ENCODE peak calls at places on chromosomes 1 and 21, in nine cellular contexts. One of them, this sample, is unnamed.

GRCh38 chr1:157952601-157953000 is 40.8 kb upstream of the KIRREL1 start:
- DNase-seq in GM23338: no peak
- DNase-seq in neural progenitor cell: no peak
- DNase-seq in GM23248: no peak
- DNase-seq in MM.1S: no peak
- DNase-seq in PC-3: no peak
- DNase-seq in hepatocyte: no peak
- DNase-seq in SK-N-SH: no peak
- DNase-seq in HCT116: no peak
- DNase-seq in this sample: no peak

GRCh38 chr1:21251773-21252471 is 38.3 kb downstream of the ECE1 start:
- DNase-seq in GM23338: no peak
- DNase-seq in neural progenitor cell: no peak
- DNase-seq in GM23248: peak; percentile 99
- DNase-seq in MM.1S: no peak
- DNase-seq in PC-3: peak; percentile 96
- DNase-seq in hepatocyte: peak; percentile 94
- DNase-seq in SK-N-SH: no peak
- DNase-seq in HCT116: peak; percentile 62
- DNase-seq in this sample: no peak

GRCh38 chr1:230537456-230537855 is 104.8 kb upstream of the COG2 start:
- DNase-seq in GM23338: peak; percentile 90
- DNase-seq in neural progenitor cell: peak; percentile 53
- DNase-seq in GM23248: no peak
- DNase-seq in MM.1S: no peak
- DNase-seq in PC-3: no peak
- DNase-seq in hepatocyte: no peak
- DNase-seq in SK-N-SH: no peak
- DNase-seq in HCT116: no peak
- DNase-seq in this sample: no peak

GRCh38 chr1:192929606-192930005 is 120.8 kb downstream of the RGS2 start:
- DNase-seq in GM23338: no peak
- DNase-seq in neural progenitor cell: no peak
- DNase-seq in GM23248: no peak
- DNase-seq in MM.1S: no peak
- DNase-seq in PC-3: no peak
- DNase-seq in hepatocyte: no peak
- DNase-seq in SK-N-SH: no peak
- DNase-seq in HCT116: no peak
- DNase-seq in this sample: no peak

GRCh38 chr1:155973723-155974122 is 4.6 kb downstream of the ARHGEF2 start:
- DNase-seq in GM23338: no peak
- DNase-seq in neural progenitor cell: no peak
- DNase-seq in GM23248: no peak
- DNase-seq in MM.1S: no peak
- DNase-seq in PC-3: no peak
- DNase-seq in hepatocyte: no peak
- DNase-seq in SK-N-SH: no peak
- DNase-seq in HCT116: no peak
- DNase-seq in this sample: no peak

GRCh38 chr21:44756416-44757185 is 45.0 kb downstream of the UBE2G2 start:
- DNase-seq in GM23338: no peak
- DNase-seq in neural progenitor cell: no peak
- DNase-seq in GM23248: no peak
- DNase-seq in MM.1S: no peak
- DNase-seq in PC-3: no peak
- DNase-seq in hepatocyte: no peak
- DNase-seq in SK-N-SH: no peak
- DNase-seq in HCT116: no peak
- DNase-seq in this sample: no peak

GRCh38 chr1:18333220-18333619 is 147.5 kb upstream of the KLHDC7A start:
- DNase-seq in GM23338: peak; percentile 35
- DNase-seq in neural progenitor cell: no peak
- DNase-seq in GM23248: no peak
- DNase-seq in MM.1S: no peak
- DNase-seq in PC-3: no peak
- DNase-seq in hepatocyte: no peak
- DNase-seq in SK-N-SH: no peak
- DNase-seq in HCT116: no peak
- DNase-seq in this sample: no peak

GRCh38 chr1:29255134-29255666 is 18.9 kb downstream of the PTPRU start:
- DNase-seq in GM23338: no peak
- DNase-seq in neural progenitor cell: no peak
- DNase-seq in GM23248: no peak
- DNase-seq in MM.1S: no peak
- DNase-seq in PC-3: no peak
- DNase-seq in hepatocyte: no peak
- DNase-seq in SK-N-SH: no peak
- DNase-seq in HCT116: no peak
- DNase-seq in this sample: no peak

GRCh38 chr1:45802343-45803298 is 791 bp upstream of the MAST2 start:
- DNase-seq in GM23338: peak; percentile 58
- DNase-seq in neural progenitor cell: peak; percentile 38
- DNase-seq in GM23248: peak; percentile 99
- DNase-seq in MM.1S: peak; percentile 65
- DNase-seq in PC-3: peak; percentile 88
- DNase-seq in hepatocyte: peak; percentile 92
- DNase-seq in SK-N-SH: peak; percentile 81
- DNase-seq in HCT116: peak; percentile 57
- DNase-seq in this sample: peak; percentile 42

GRCh38 chr1:215807218-215807617 is 240.1 kb downstream of the KCTD3 start:
- DNase-seq in GM23338: no peak
- DNase-seq in neural progenitor cell: no peak
- DNase-seq in GM23248: no peak
- DNase-seq in MM.1S: no peak
- DNase-seq in PC-3: no peak
- DNase-seq in hepatocyte: no peak
- DNase-seq in SK-N-SH: no peak
- DNase-seq in HCT116: no peak
- DNase-seq in this sample: no peak
- TF ChIP-seq EZH2phosphoT487 in GM23338: no peak
- TF ChIP-seq EZH2phosphoT487 in neural progenitor cell: no peak
- TF ChIP-seq EZH2phosphoT487 in GM23248: no peak
- TF ChIP-seq EZH2phosphoT487 in MM.1S: no peak
- TF ChIP-seq EZH2phosphoT487 in PC-3: no peak
- TF ChIP-seq EZH2phosphoT487 in hepatocyte: no peak
- TF ChIP-seq EZH2phosphoT487 in SK-N-SH: no peak
- TF ChIP-seq EZH2phosphoT487 in HCT116: no peak
- TF ChIP-seq EZH2phosphoT487 in this sample: no peak

DNA sequence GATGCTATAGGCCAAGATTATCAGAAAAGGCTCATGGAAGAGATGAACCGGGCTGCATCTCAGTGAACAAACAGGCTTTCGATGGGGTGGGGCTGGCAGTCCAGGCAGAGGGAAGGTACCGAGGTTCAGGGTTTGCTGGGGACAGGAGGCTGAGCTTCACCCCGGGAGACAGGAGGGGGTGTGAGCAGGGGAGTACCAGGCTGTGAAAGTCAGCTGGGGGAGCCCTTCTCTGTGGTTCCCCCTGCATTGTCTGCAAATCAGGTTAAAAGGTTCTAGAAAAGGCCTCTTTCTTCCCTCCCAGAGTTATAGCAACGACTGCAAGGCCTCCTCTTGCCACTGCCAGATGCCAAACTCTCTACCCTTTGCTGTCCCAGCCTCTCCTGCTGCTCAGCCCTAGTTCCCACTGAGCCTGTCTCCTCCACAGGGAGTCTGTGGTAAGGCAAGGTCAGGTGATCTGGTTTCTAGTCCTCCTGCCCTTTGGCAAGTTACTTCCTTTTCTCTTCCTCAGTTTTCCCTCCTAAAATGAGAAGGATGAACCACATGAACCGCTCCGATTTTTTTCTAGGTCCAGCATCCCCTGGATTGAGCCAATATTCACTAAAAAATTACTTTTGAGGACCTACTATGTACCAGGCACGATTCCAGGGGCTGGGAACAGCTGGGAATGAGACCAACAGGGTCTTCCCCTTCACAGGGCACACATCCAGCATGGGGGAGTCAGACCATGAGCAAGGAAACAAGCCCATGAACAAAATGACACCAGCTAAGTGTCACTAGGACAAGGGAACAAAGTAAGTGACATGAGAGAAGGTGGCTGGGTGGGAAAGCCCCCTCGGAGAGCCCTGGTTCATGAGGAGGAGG is 7.2 kb downstream of the LAD1 start:
- DNase-seq in GM23338: no peak
- DNase-seq in neural progenitor cell: no peak
- DNase-seq in GM23248: no peak
- DNase-seq in MM.1S: no peak
- DNase-seq in PC-3: no peak
- DNase-seq in hepatocyte: no peak
- DNase-seq in SK-N-SH: no peak
- DNase-seq in HCT116: no peak
- DNase-seq in this sample: no peak
- H3K4me1 ChIP-seq in GM23338: peaks cover 9% of the 10 kb centered on the region
- H3K4me1 ChIP-seq in neural progenitor cell: no peaks in the 10 kb centered on the region
- H3K4me1 ChIP-seq in GM23248: no peaks in the 10 kb centered on the region
- H3K4me1 ChIP-seq in MM.1S: no peaks in the 10 kb centered on the region
- H3K4me1 ChIP-seq in PC-3: peaks cover 20% of the 10 kb centered on the region
- H3K4me1 ChIP-seq in hepatocyte: peaks cover 24% of the 10 kb centered on the region
- H3K4me1 ChIP-seq in SK-N-SH: peaks cover 5% of the 10 kb centered on the region
- H3K4me1 ChIP-seq in HCT116: peaks cover 10% of the 10 kb centered on the region
- H3K4me1 ChIP-seq in this sample: no peaks in the 10 kb centered on the region

GRCh38 chr21:17295997-17296396 is 216.8 kb upstream of the CXADR start:
- DNase-seq in GM23338: no peak
- DNase-seq in neural progenitor cell: no peak
- DNase-seq in GM23248: no peak
- DNase-seq in MM.1S: no peak
- DNase-seq in PC-3: no peak
- DNase-seq in hepatocyte: no peak
- DNase-seq in SK-N-SH: no peak
- DNase-seq in HCT116: no peak
- DNase-seq in this sample: no peak
- TF ChIP-seq EZH2phosphoT487 in GM23338: no peak
- TF ChIP-seq EZH2phosphoT487 in neural progenitor cell: no peak
- TF ChIP-seq EZH2phosphoT487 in GM23248: no peak
- TF ChIP-seq EZH2phosphoT487 in MM.1S: no peak
- TF ChIP-seq EZH2phosphoT487 in PC-3: no peak
- TF ChIP-seq EZH2phosphoT487 in hepatocyte: no peak
- TF ChIP-seq EZH2phosphoT487 in SK-N-SH: no peak
- TF ChIP-seq EZH2phosphoT487 in HCT116: no peak
- TF ChIP-seq EZH2phosphoT487 in this sample: no peak

GRCh38 chr1:201918343-201918742 is 28.0 kb downstream of the LMOD1 start:
- DNase-seq in GM23338: no peak
- DNase-seq in neural progenitor cell: no peak
- DNase-seq in GM23248: no peak
- DNase-seq in MM.1S: no peak
- DNase-seq in PC-3: no peak
- DNase-seq in hepatocyte: no peak
- DNase-seq in SK-N-SH: no peak
- DNase-seq in HCT116: no peak
- DNase-seq in this sample: no peak
- H3K4me1 ChIP-seq in GM23338: no peaks in the 10 kb centered on the region
- H3K4me1 ChIP-seq in neural progenitor cell: no peaks in the 10 kb centered on the region
- H3K4me1 ChIP-seq in GM23248: peaks cover 31% of the 10 kb centered on the region
- H3K4me1 ChIP-seq in MM.1S: peaks cover 4% of the 10 kb centered on the region
- H3K4me1 ChIP-seq in PC-3: no peaks in the 10 kb centered on the region
- H3K4me1 ChIP-seq in hepatocyte: peaks cover 18% of the 10 kb centered on the region
- H3K4me1 ChIP-seq in SK-N-SH: peaks cover 18% of the 10 kb centered on the region
- H3K4me1 ChIP-seq in HCT116: peaks cover 5% of the 10 kb centered on the region
- H3K4me1 ChIP-seq in this sample: peaks cover 3% of the 10 kb centered on the region

GRCh38 chr1:32269744-32270143 is 18.7 kb downstream of the LCK start:
- DNase-seq in GM23338: no peak
- DNase-seq in neural progenitor cell: no peak
- DNase-seq in GM23248: no peak
- DNase-seq in MM.1S: no peak
- DNase-seq in PC-3: no peak
- DNase-seq in hepatocyte: no peak
- DNase-seq in SK-N-SH: no peak
- DNase-seq in HCT116: no peak
- DNase-seq in this sample: no peak

GRCh38 chr1:32265846-32266245 is 14.8 kb downstream of the LCK start:
- DNase-seq in GM23338: no peak
- DNase-seq in neural progenitor cell: no peak
- DNase-seq in GM23248: no peak
- DNase-seq in MM.1S: no peak
- DNase-seq in PC-3: no peak
- DNase-seq in hepatocyte: no peak
- DNase-seq in SK-N-SH: no peak
- DNase-seq in HCT116: no peak
- DNase-seq in this sample: no peak

GRCh38 chr1:32266926-32267645 is 16.0 kb downstream of the LCK start:
- DNase-seq in GM23338: no peak
- DNase-seq in neural progenitor cell: no peak
- DNase-seq in GM23248: peak; percentile 42
- DNase-seq in MM.1S: no peak
- DNase-seq in PC-3: no peak
- DNase-seq in hepatocyte: no peak
- DNase-seq in SK-N-SH: no peak
- DNase-seq in HCT116: no peak
- DNase-seq in this sample: peak; percentile 60

DNA sequence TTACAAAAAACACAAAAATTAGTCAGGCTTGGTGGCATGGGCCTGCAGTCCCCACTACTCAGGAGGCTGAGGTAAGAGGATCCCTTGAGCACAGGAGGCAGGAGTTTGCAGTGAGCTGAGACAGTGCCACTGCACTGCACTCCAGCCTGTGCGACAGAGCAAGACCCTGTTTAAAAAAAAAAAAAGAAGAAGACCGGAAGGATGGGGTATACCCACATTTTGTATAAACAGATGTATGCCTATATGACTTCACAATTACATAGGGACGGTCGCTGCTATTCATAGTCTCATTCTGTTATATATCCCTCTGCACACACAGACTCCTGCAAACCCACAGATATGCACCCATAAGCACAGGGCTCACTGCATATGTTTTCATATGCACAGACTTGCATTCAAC is 12.7 kb downstream of the LCK start:
- DNase-seq in GM23338: no peak
- DNase-seq in neural progenitor cell: no peak
- DNase-seq in GM23248: no peak
- DNase-seq in MM.1S: no peak
- DNase-seq in PC-3: no peak
- DNase-seq in hepatocyte: no peak
- DNase-seq in SK-N-SH: no peak
- DNase-seq in HCT116: no peak
- DNase-seq in this sample: peak; percentile 90
- TF ChIP-seq EZH2phosphoT487 in GM23338: no peak
- TF ChIP-seq EZH2phosphoT487 in neural progenitor cell: no peak
- TF ChIP-seq EZH2phosphoT487 in GM23248: no peak
- TF ChIP-seq EZH2phosphoT487 in MM.1S: no peak
- TF ChIP-seq EZH2phosphoT487 in PC-3: no peak
- TF ChIP-seq EZH2phosphoT487 in hepatocyte: no peak
- TF ChIP-seq EZH2phosphoT487 in SK-N-SH: no peak
- TF ChIP-seq EZH2phosphoT487 in HCT116: no peak
- TF ChIP-seq EZH2phosphoT487 in this sample: no peak

GRCh38 chr1:228063251-228064191 is 19.0 kb upstream of the ARF1 start:
- DNase-seq in GM23338: no peak
- DNase-seq in neural progenitor cell: no peak
- DNase-seq in GM23248: no peak
- DNase-seq in MM.1S: no peak
- DNase-seq in PC-3: no peak
- DNase-seq in hepatocyte: no peak
- DNase-seq in SK-N-SH: no peak
- DNase-seq in HCT116: no peak
- DNase-seq in this sample: no peak
- H3K4me1 ChIP-seq in GM23338: peaks cover 5% of the 10 kb centered on the region
- H3K4me1 ChIP-seq in neural progenitor cell: peaks cover 4% of the 10 kb centered on the region
- H3K4me1 ChIP-seq in GM23248: no peaks in the 10 kb centered on the region
- H3K4me1 ChIP-seq in MM.1S: no peaks in the 10 kb centered on the region
- H3K4me1 ChIP-seq in PC-3: peaks cover 4% of the 10 kb centered on the region
- H3K4me1 ChIP-seq in hepatocyte: peaks cover 7% of the 10 kb centered on the region
- H3K4me1 ChIP-seq in SK-N-SH: peaks cover 3% of the 10 kb centered on the region
- H3K4me1 ChIP-seq in HCT116: no peaks in the 10 kb centered on the region
- H3K4me1 ChIP-seq in this sample: peaks cover 5% of the 10 kb centered on the region

This sample was measured in OCI-LY7.